ENCODE peak calls at places on chromosomes 16 and 17, in six cellular contexts. N is mesendoderm, D is IMR-90, S is H9, Z is H1, J is neuronal stem cell. E is an unnamed sample.

GRCh38 chr16:81598083-81598482 is 153.5 kb downstream of the CMIP start:
- DNase-seq in N (no peak), D (no peak), S (no peak), Z (no peak), J (no peak), E (no peak)

GRCh38 chr16:21985524-21985923 is 15.4 kb downstream of the PDZD9 start:
- DNase-seq in N (no peak), D (no peak), S (no peak), Z (no peak), J (no peak), E (no peak)

GRCh38 chr16:4179020-4179419 is 62.8 kb upstream of the ADCY9 start:
- DNase-seq in N (peak), D (peak), S (no peak), Z (no peak), J (no peak), E (peak)

GRCh38 chr16:80117731-80118130 is 423.1 kb upstream of the DYNLRB2 start:
- DNase-seq in N (no peak), D (no peak), S (no peak), Z (no peak), J (no peak), E (no peak)

GRCh38 chr17:64498308-64499203 is 1.7 kb upstream of the POLG2 start:
- DNase-seq in N (no peak), D (no peak), S (no peak), Z (no peak), J (no peak), E (peak)

GRCh38 chr16:66428682-66429251 is 1.7 kb downstream of the BEAN1 start:
- DNase-seq in N (no peak), D (no peak), S (no peak), Z (peak), J (no peak), E (no peak)

GRCh38 chr16:49704586-49705155 is 151.2 kb downstream of the ZNF423 start:
- DNase-seq in N (peak), D (no peak), S (peak), Z (no peak), J (no peak), E (no peak)

GRCh38 chr16:70573451-70574121 is 50.0 kb downstream of the SF3B3 start:
- DNase-seq in N (peak), D (peak), S (no peak), Z (no peak), J (no peak), E (peak)

GRCh38 chr16:86224126-86224525 is 286.2 kb upstream of the FOXF1 start:
- DNase-seq in N (no peak), D (no peak), S (no peak), Z (no peak), J (no peak), E (no peak)

GRCh38 chr17:67487506-67487905 is 110.4 kb downstream of the PITPNC1 start:
- DNase-seq in N (no peak), D (peak), S (peak), Z (no peak), J (no peak), E (peak)

GRCh38 chr17:5184284-5184683 is 7.4 kb downstream of the ZNF594 start:
- DNase-seq in N (no peak), D (no peak), S (no peak), Z (no peak), J (no peak), E (no peak)

GRCh38 chr17:65670667-65671371 is 109.4 kb upstream of the AXIN2 start:
- DNase-seq in N (no peak), D (no peak), S (no peak), Z (no peak), J (no peak), E (no peak)

GRCh38 chr17:59842901-59843652 is 49.7 kb downstream of the TUBD1 start:
- DNase-seq in N (peak), D (peak), S (peak), Z (no peak), J (no peak), E (peak)

GRCh38 chr16:63038563-63039131 is 1002.4 kb upstream of the CDH8 start:
- DNase-seq in N (no peak), D (no peak), S (no peak), Z (no peak), J (no peak), E (no peak)

GRCh38 chr17:32267690-32268205 is 2.1 kb downstream of the RHBDL3 start:
- DNase-seq in N (peak), D (no peak), S (peak), Z (peak), J (no peak), E (peak)

GRCh38 chr17:79053251-79053925 is 21.2 kb upstream of the ENGASE start:
- DNase-seq in N (no peak), D (peak), S (no peak), Z (no peak), J (no peak), E (no peak)

GRCh38 chr17:309361-309888 is 43.2 kb downstream of the RPH3AL start:
- DNase-seq in N (peak), D (no peak), S (peak), Z (peak), J (peak), E (peak)

GRCh38 chr17:72182256-72182890 is 61.6 kb downstream of the SOX9 start:
- DNase-seq in N (peak), D (no peak), S (peak), Z (no peak), J (no peak), E (no peak)

GRCh38 chr16:86142801-86143236 is 243.9 kb downstream of the IRF8 start:
- DNase-seq in N (no peak), D (no peak), S (no peak), Z (no peak), J (no peak), E (no peak)

GRCh38 chr16:2991566-2992261 is 11.5 kb upstream of the PKMYT1 start:
- DNase-seq in N (no peak), D (no peak), S (no peak), Z (no peak), J (no peak), E (no peak)

GRCh38 chr17:8680402-8680801 is 49.9 kb upstream of the MYH10 start:
- DNase-seq in N (no peak), D (no peak), S (no peak), Z (no peak), J (no peak), E (no peak)

GRCh38 chr17:41098476-41098875 is 534 bp upstream of the KRTAP4-8 start:
- DNase-seq in N (no peak), D (peak), S (no peak), Z (no peak), J (no peak), E (no peak)

GRCh38 chr17:64992325-64992802 is 64.2 kb downstream of the GNA13 start:
- DNase-seq in N (peak), D (peak), S (no peak), Z (no peak), J (no peak), E (peak)

GRCh38 chr16:4733211-4733742 is 794 bp downstream of the ANKS3 start:
- DNase-seq in N (no peak), D (no peak), S (no peak), Z (no peak), J (no peak), E (no peak)

GRCh38 chr17:32323784-32324590 is 18.0 kb downstream of the C17orf75 start:
- DNase-seq in N (no peak), D (peak), S (no peak), Z (no peak), J (peak), E (peak)

GRCh38 chr17:79977711-79978544 is 57.7 kb downstream of the TBC1D16 start:
- DNase-seq in N (peak), D (no peak), S (peak), Z (no peak), J (no peak), E (no peak)

GRCh38 chr17:38791162-38791561 is 8.2 kb downstream of the PIP4K2B start:
- DNase-seq in N (no peak), D (no peak), S (no peak), Z (no peak), J (no peak), E (no peak)

GRCh38 chr17:15447928-15448579 is 19.4 kb downstream of the CDRT4 start:
- DNase-seq in N (no peak), D (no peak), S (no peak), Z (no peak), J (no peak), E (peak)

GRCh38 chr16:1197237-1197866 is 27.7 kb downstream of the TPSG1 start:
- DNase-seq in N (no peak), D (no peak), S (no peak), Z (no peak), J (no peak), E (no peak)

GRCh38 chr16:64416232-64417010 is 705.4 kb downstream of the CDH11 start:
- DNase-seq in N (no peak), D (peak), S (no peak), Z (no peak), J (no peak), E (peak)

GRCh38 chr16:30902070-30902972 is 5.9 kb downstream of the CTF1 start:
- DNase-seq in N (peak), D (peak), S (peak), Z (peak), J (no peak), E (peak)
- H2BK15ac ChIP-seq in N (no peak), D (no peak), S (no peak), Z (no peak), J (peak), E (peak)

GRCh38 chr17:1762233-1762905 is 509 bp downstream of the SERPINF1 start:
- DNase-seq in N (no peak), D (peak), S (no peak), Z (no peak), J (no peak), E (no peak)
- H3K4me2 ChIP-seq in N (no peak), D (peak), S (peak), Z (peak), J (peak), E (peak)

DNA sequence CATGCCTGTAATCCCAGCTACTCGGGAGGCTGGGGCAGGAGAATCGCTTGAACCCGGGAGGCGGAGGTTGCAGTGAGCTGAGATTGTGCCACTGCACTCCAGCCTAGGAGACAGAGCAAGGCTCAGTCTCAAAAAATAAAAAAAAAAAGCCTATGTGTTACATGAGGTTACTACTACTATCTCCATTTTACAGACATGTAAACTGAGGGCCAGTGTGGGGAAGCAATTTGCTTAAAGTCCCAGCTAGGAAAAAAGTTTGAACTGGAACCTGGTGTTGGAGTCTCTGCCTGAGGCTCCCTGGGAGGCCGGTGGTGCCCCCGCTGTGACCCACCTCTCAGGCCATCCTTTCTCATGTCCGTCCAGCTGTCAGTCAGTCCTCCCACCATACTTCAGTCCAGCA is 4.5 kb downstream of the SLC13A2 start:
- DNase-seq in N (no peak), D (no peak), S (no peak), Z (no peak), J (no peak), E (no peak)
- H2BK15ac ChIP-seq in N (no peak), D (no peak), S (no peak), Z (no peak), J (no peak), E (no peak)

DNA sequence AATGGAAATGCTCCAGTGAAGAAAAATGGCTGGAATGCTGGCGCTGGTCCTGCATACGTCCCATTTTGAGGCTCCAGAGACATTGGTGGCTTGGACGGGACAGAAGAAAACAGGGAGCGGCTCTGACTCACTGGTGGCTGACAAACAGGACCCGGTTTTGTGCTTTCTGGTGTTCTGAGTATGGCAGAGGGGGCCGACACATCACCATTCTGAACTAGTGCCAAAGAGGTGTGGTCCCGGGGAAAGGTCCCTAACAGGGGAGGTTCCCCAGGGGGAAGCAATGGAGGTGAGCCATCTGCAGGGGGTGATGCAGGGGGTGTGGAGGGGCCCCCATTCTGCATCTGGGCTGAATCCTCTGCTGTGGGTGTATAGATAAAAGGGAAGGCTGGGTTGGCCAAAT is 8.3 kb downstream of the ANKRD40 start:
- DNase-seq in N (no peak), D (no peak), S (no peak), Z (no peak), J (no peak), E (no peak)
- H3K4me2 ChIP-seq in N (no peak), D (no peak), S (no peak), Z (no peak), J (no peak), E (no peak)

DNA sequence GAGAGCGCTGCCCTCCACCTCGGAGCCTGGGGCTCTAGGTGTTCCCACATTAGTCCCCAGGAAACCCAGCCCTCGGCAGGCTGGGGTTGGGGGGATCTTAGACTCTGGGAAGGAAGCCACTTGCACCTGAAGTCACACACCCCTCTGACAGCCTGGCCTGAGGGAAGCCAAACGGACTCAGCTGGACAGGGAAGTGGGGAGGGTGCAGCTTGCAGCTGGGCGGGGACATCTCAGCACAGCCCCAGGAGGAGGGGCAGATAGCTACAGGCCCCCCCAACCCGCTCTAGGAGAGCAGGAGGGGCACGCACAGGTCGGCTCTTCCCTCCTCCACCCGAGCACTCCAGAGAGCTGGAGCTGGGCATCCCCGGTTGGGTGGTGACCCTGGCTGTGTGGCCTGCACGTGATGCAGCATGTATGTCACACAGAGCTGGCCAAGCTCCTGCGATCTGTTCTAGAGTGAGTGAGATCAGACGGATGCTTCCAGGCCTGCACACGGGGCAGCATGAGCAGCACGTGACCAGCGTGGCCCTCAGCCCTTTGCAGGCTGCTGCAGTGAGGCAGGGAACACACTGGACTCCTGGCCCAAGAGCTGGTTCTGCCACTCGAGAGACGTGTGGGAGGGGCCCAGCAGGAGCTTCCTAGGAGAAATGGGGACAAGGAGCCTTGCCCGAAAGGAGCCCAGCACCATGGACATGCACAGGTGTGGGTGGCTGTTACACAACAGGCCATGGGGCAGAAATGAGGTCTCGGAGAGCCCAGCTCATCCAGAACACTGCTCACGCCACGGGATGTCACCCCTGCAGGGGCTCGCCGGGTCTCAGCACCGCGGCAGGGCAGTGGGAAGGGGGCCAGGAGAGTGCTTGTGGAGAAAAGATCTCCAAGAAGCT is 15.4 kb downstream of the KIFC3 start:
- DNase-seq in N (no peak), D (peak), S (no peak), Z (no peak), J (no peak), E (no peak)
- H2BK15ac ChIP-seq in N (no peak), D (no peak), S (no peak), Z (peak), J (peak), E (no peak)

GRCh38 chr16:57022445-57022844 is 33.1 kb downstream of the NLRC5 start:
- DNase-seq in N (no peak), D (no peak), S (no peak), Z (no peak), J (no peak), E (no peak)
- H3K4me2 ChIP-seq in N (no peak), D (no peak), S (no peak), Z (no peak), J (no peak), E (no peak)

GRCh38 chr17:47358652-47359051 is 34.9 kb downstream of the EFCAB13 start:
- DNase-seq in N (no peak), D (no peak), S (no peak), Z (no peak), J (no peak), E (no peak)

GRCh38 chr17:47368262-47368661 is 44.5 kb downstream of the EFCAB13 start:
- DNase-seq in N (no peak), D (no peak), S (no peak), Z (no peak), J (no peak), E (no peak)

GRCh38 chr17:47367257-47367656 is 43.5 kb downstream of the EFCAB13 start:
- DNase-seq in N (no peak), D (no peak), S (no peak), Z (no peak), J (no peak), E (no peak)

GRCh38 chr17:47363171-47363570 is 39.4 kb downstream of the EFCAB13 start:
- DNase-seq in N (no peak), D (no peak), S (no peak), Z (no peak), J (no peak), E (no peak)
- H2BK15ac ChIP-seq in N (no peak), D (no peak), S (no peak), Z (no peak), J (no peak), E (no peak)

GRCh38 chr16:83781-84615 is 6.0 kb downstream of the MPG start:
- DNase-seq in N (no peak), D (peak), S (no peak), Z (no peak), J (no peak), E (peak)
- H3K4me2 ChIP-seq in N (no peak), D (no peak), S (no peak), Z (no peak), J (no peak), E (no peak)